ENCODE peak calls at places on chromosomes 11 and 22, in ten cellular contexts. R, K, L, P, A, C, V, S, O and W are unnamed samples.

GRCh38 chr11:78390809-78391208 is 26.8 kb downstream of the GAB2 start:
- DNase-seq in V (no peak), O (no peak), P (no peak), C (no peak), R (no peak), L (no peak), A (no peak), S (no peak), K (no peak), W (no peak)

GRCh38 chr11:128544625-128545024 is 42.7 kb downstream of the ETS1 start:
- DNase-seq in K (no peak), R (no peak), V (peak), S (peak), P (no peak), L (no peak), C (no peak), O (peak), A (no peak), W (no peak)

GRCh38 chr11:13923716-13924650 is 38.5 kb upstream of the SPON1 start:
- DNase-seq in V (no peak), A (no peak), R (no peak), P (no peak), O (peak), C (no peak), S (no peak), L (no peak), K (no peak), W (no peak)

GRCh38 chr22:19495562-19496323 is 16.0 kb downstream of the CDC45 start:
- DNase-seq in K (no peak), P (no peak), C (no peak), V (peak), O (peak), L (no peak), A (no peak), S (no peak), R (no peak), W (peak)

GRCh38 chr22:43343262-43343988 is at the start of gene SCUBE1:
- DNase-seq in V (no peak), P (peak), C (peak), A (peak), L (peak), K (peak), O (peak), R (peak), S (no peak), W (peak)

GRCh38 chr11:12126352-12127019 is 16.1 kb downstream of the MICAL2 start:
- DNase-seq in K (no peak), P (no peak), O (no peak), C (no peak), S (no peak), V (peak), A (no peak), L (no peak), R (no peak), W (peak)

GRCh38 chr11:43920598-43921419 is 21.6 kb upstream of the C11orf96 start:
- DNase-seq in C (no peak), V (peak), O (no peak), L (no peak), P (peak), K (no peak), A (peak), S (peak), R (no peak), W (peak)

GRCh38 chr22:49290286-49290685 is 537.4 kb downstream of the BRD1 start:
- DNase-seq in A (no peak), S (no peak), K (peak), R (no peak), V (no peak), L (no peak), C (no peak), P (no peak), O (no peak), W (no peak)

GRCh38 chr11:29019960-29020683 is 911.9 kb downstream of the METTL15 start:
- DNase-seq in A (no peak), R (no peak), P (no peak), V (peak), S (no peak), O (no peak), K (no peak), L (no peak), C (no peak), W (no peak)

GRCh38 chr11:114269498-114269897 is 26.7 kb upstream of the NNMT start:
- DNase-seq in O (no peak), S (no peak), L (no peak), K (no peak), P (no peak), R (no peak), A (no peak), V (no peak), C (no peak), W (no peak)

GRCh38 chr11:117836077-117836960 is 11.8 kb upstream of the FXYD2 start:
- DNase-seq in P (no peak), S (no peak), O (no peak), V (no peak), K (peak), C (no peak), L (no peak), A (peak), R (no peak), W (peak)

GRCh38 chr11:8442301-8442700 is 151.7 kb downstream of the STK33 start:
- DNase-seq in L (no peak), K (no peak), P (no peak), C (peak), V (no peak), A (no peak), R (no peak), S (no peak), O (no peak), W (peak)

GRCh38 chr22:42443240-42444059 is 11.2 kb upstream of the NFAM1 start:
- DNase-seq in L (no peak), O (no peak), K (no peak), S (no peak), R (no peak), V (no peak), A (no peak), P (no peak), C (no peak), W (no peak)

GRCh38 chr11:99351620-99352019 is 330.9 kb downstream of the CNTN5 start:
- DNase-seq in R (no peak), S (no peak), L (no peak), V (peak), P (no peak), A (no peak), C (no peak), K (no peak), O (no peak), W (no peak)

GRCh38 chr22:35563211-35563610 is 22.6 kb downstream of the RASD2 start:
- DNase-seq in O (no peak), R (no peak), C (no peak), V (no peak), P (no peak), K (no peak), A (no peak), S (no peak), L (no peak), W (no peak)

GRCh38 chr22:27778299-27779090 is 23.1 kb downstream of the MN1 start:
- DNase-seq in V (no peak), L (no peak), A (no peak), C (no peak), K (no peak), S (no peak), R (no peak), P (no peak), O (no peak), W (peak)

GRCh38 chr22:50178471-50178864 is 7.2 kb upstream of the TRABD start:
- DNase-seq in V (no peak), R (no peak), A (no peak), P (no peak), S (no peak), O (no peak), K (no peak), L (no peak), C (no peak), W (peak)

GRCh38 chr22:41598081-41598480 is 8.4 kb upstream of the PMM1 start:
- DNase-seq in P (no peak), L (no peak), K (peak), S (no peak), C (no peak), V (peak), R (no peak), O (no peak), A (peak), W (peak)

GRCh38 chr11:100557830-100558611 is 129.1 kb upstream of the ARHGAP42 start:
- DNase-seq in A (no peak), C (no peak), P (no peak), V (peak), K (no peak), R (no peak), S (no peak), O (no peak), L (no peak), W (no peak)

GRCh38 chr22:25668437-25668836 is 73.6 kb upstream of the MYO18B start:
- DNase-seq in P (no peak), A (peak), C (no peak), O (no peak), S (no peak), K (no peak), R (no peak), V (peak), L (no peak), W (no peak)

DNA sequence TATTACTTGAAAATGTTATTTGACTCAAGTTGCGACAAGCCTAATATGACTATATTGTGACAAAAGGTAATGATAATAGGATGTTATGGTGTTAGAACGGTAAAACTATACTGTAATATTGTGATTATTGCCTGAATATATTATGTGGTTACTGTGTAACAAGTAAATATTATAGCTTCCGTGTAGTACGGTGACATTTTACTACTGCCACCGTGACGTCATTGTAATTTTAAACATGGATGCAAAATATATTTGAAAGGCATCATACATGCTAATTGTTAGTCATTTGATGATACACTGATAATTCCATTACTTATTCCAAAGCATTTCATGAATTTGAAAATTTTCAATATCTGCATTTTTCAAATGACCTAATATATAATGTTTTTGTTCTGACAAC is 2.5 kb downstream of the ELP4 start:
- DNase-seq in R (no peak), A (no peak), K (no peak), L (no peak), P (no peak), C (no peak), O (no peak), S (no peak), V (no peak), W (no peak)
- H3K27ac ChIP-seq in R (no peak), A (no peak), K (no peak), L (no peak), P (no peak), C (no peak), O (peak), S (no peak), V (no peak), W (no peak)

DNA sequence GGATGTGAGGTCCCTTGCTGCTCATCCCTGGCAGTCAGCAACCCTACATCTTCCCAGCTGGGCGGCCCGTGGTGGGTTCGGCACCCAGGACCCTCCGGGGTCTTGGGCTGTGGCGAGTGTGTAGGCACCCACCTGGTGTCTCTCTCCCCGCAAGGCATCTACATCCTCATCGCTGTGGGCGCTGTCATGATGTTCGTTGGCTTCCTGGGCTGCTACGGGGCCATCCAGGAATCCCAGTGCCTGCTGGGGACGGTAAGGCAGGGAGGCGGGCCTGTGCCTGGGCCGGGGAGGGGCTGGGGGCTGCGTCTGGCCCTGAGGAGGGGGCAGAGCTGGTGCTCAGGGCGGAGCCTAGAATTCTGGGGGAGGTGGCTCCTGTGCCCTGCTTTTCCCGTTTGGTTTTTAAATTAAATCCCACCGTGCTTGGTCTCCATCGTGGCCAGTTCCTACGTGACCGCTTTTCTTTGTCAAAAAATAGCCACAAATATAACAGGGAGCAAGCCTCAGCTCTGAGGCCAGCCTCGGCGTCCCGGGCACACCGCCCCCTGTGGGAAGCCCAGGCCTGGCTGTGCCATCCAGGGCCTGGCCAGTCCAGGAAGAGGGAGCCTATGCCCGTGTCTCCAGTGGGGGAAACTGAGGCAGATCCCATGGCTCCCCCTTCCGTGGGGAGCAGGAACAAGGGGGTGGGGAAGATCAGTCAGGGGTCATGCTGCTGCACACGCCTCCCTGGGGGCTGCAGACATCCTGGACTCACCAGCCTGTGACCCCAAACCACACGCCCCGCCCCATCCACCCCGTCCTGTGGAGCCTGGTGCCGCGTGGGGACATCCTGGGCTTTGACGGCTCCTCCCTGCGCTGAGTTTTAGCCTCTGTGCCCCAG is 6.4 kb upstream of the TSSC4 start:
- DNase-seq in S (no peak), O (no peak), P (no peak), C (no peak), R (no peak), V (no peak), L (no peak), A (no peak), K (no peak), W (no peak)
- H3K27ac ChIP-seq in S (no peak), O (no peak), P (no peak), C (no peak), R (no peak), V (no peak), L (no peak), A (no peak), K (no peak), W (no peak)

DNA sequence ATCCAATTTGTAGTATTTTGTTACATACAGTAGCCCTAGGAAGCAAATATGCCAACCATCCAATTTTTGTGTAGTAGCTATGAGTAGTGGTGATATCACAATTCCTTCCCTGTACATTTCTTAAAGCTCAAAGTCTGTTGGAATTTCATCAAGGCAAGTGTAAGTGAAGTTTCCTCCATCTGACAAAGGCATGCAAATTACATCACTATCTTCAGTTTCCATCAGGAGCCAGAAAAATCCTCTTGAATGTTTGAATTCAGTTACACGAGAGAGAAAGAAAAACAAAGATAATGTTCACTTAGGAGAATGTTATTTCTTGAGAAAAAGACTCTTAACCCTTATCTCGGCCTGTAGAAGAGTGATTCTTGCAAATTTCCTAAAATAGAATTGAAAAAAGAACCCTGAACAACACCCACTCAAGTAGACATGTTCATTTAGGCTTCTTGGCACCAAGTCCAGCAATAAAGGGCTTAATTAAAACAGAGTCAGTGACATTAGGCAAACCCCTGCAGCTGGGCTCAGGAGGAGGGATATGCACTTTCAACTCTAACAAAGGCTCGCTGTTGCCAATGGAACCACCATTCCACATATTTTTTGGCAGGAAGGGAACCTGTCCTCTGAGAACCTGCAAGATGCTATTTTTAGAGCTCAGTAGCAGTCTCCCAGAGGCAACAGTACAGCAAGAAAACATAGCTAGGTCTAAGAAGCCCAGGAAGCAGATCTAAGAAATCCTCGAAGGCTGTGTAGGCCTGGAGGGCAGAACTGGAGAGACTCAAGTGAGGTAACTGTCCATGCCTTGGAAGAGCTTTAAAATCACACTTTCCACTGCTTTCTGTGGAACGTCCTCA is 144.6 kb downstream of the CCDC81 start:
- DNase-seq in R (no peak), L (no peak), V (peak), S (peak), A (no peak), P (no peak), K (no peak), O (no peak), C (no peak), W (peak)
- H3K27ac ChIP-seq in R (peak), L (no peak), V (peak), S (peak), A (peak), P (peak), K (peak), O (peak), C (peak), W (peak)

DNA sequence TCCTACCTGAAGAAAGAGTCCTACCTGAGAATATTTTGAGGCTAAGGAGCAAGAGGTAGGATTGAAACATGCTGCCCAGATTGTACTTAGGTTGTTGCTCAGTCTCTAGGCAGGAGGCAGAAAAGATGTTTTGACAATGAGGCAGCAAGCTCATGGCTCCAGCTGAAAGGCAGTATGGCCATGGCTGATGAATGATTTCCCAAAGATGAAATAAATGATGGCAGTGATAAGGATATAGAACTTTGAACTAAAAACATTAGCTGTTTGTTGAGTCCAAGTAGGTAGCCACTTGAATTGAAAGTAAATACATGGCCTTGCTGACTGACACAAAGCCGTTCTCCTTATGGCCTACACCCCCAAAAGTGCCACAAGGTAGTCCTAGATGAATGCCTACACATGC is 6.8 kb upstream of the NEU3 start:
- DNase-seq in P (no peak), L (no peak), S (no peak), V (no peak), A (no peak), O (no peak), K (no peak), R (no peak), C (no peak), W (no peak)
- H3K27ac ChIP-seq in P (no peak), L (no peak), S (no peak), V (no peak), A (no peak), O (no peak), K (no peak), R (no peak), C (no peak), W (no peak)

GRCh38 chr11:106457727-106458126 is 380.3 kb downstream of the AASDHPPT start:
- DNase-seq in V (peak), L (no peak), R (no peak), S (peak), A (no peak), P (no peak), O (no peak), K (no peak), C (no peak), W (peak)
- H3K27ac ChIP-seq in V (no peak), L (no peak), R (no peak), S (no peak), A (no peak), P (no peak), O (no peak), K (no peak), C (no peak), W (peak)

GRCh38 chr22:30086496-30086895 is 6.2 kb downstream of the HORMAD2 start:
- DNase-seq in L (no peak), A (no peak), O (no peak), C (no peak), K (no peak), V (no peak), P (no peak), S (no peak), R (no peak), W (no peak)
- H3K27ac ChIP-seq in L (no peak), A (no peak), O (no peak), C (no peak), K (no peak), V (no peak), P (no peak), S (no peak), R (no peak), W (no peak)

DNA sequence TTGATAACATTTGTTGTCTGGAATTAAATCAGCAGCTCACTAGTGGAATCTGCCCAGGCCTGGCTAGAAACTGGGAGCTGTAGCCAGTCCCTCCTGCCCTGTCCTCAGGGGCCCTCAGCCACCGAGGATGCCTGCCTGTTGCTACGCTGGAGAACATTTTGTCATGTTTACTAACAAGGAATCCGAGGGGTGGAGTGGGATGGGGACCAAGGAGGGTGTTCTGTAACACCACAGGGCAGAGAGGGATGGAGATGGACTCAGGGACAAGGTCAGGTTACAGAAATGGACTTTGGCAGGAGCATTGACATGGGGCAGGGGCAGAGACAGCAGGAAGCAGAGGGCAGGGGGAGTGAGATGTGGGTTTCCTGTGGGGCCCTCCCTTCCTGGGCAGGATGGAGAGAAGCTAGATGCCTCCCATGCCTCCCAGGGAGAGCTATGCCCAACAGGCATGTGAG is 45.8 kb upstream of the AMPD3 start:
- DNase-seq in R (no peak), C (no peak), O (no peak), K (no peak), V (no peak), L (no peak), P (no peak), A (no peak), S (no peak), W (no peak)
- H3K27ac ChIP-seq in R (no peak), C (no peak), O (no peak), K (no peak), V (peak), L (no peak), P (no peak), A (no peak), S (no peak), W (no peak)

DNA sequence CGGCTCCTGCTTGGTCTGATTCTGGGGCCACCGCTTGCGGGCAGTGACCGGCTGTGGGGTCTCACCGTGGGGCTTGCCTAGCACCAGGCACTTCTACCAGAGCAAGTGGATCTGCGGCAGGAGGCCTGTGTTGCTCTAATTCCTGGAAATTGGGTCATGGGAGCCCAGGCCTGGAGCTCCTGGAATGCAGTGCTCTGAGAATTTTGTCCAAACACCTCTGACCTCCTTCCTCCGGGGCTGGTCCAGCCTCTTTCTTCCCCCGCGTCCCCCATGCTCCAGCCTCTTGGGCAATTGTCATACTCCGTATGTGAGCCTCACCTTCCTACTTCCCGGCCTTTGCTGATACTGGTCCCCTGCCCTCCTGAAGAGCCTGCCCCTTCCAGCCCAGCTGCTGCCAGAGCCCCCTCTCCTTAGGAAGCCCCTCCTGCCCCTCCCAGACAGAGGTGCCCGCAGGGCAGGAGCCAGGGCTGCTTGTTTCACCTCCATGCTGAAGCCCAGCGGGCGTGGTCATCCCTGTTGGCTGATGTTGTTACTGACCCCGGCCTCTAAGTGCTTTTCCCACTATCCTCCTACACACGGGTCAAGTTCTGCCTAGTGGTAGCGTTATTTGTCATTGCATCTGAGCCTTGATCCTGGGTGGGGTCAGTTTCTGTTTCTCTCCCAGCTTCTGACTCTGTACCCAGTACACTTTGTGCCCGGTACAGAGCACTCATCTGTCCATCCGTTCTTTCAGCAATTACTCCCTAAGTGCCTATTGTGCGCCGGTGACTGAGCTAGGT is 9.6 kb downstream of the MGAT3 start:
- DNase-seq in R (no peak), P (no peak), K (no peak), S (no peak), O (no peak), V (no peak), A (no peak), L (no peak), C (no peak), W (no peak)
- H3K27ac ChIP-seq in R (peak), P (peak), K (no peak), S (no peak), O (no peak), V (no peak), A (peak), L (no peak), C (no peak), W (no peak)